ENCODE peak calls at places on chromosomes 5 and 9, in ten cellular contexts. M is right cardiac atrium; Y is stimulated activated CD4-positive, alpha-beta T cell treated with anti-CD3 and anti-CD28 coated beads, Interleukin-1b, Interleukin-23, amount 100 ng/mL, for 4 hours; A is SJCRH30; O is omental fat pad; V is NCI-H510A; X is NCI-H345; H is germinal center; J is effector memory CD4-positive, alpha-beta T cell; T is NCI-H187 treated with DMSO at 0.1 percent for 48 hours. K is an unnamed sample.

GRCh38 chr5:135468086-135468485 is 15.9 kb upstream of the TIFAB start:
- DNase-seq in T (no peak), A (no peak), X (no peak), J (no peak), H (no peak), M (no peak), O (no peak), Y (no peak), V (no peak), K (no peak)

GRCh38 chr5:68464424-68464823 is 248.9 kb downstream of the PIK3R1 start:
- DNase-seq in V (no peak), T (no peak), Y (peak), O (no peak), H (no peak), A (no peak), M (no peak), X (no peak), J (peak), K (peak)

GRCh38 chr9:107190936-107191290 is 92.2 kb upstream of the RAD23B start:
- DNase-seq in V (no peak), O (no peak), H (no peak), X (no peak), J (no peak), M (no peak), A (no peak), Y (no peak), T (no peak), K (no peak)

GRCh38 chr9:92289708-92290390 is 3.6 kb downstream of the IARS1 start:
- DNase-seq in T (no peak), O (no peak), J (no peak), M (no peak), V (no peak), X (no peak), A (no peak), Y (no peak), H (no peak), K (no peak)

GRCh38 chr9:131799177-131799823 is 59.4 kb upstream of the RAPGEF1 start:
- DNase-seq in A (peak), H (peak), O (no peak), V (no peak), Y (peak), X (no peak), J (no peak), M (peak), T (no peak), K (peak)

GRCh38 chr5:118963169-118963568 is 25.2 kb downstream of the DTWD2 start:
- DNase-seq in V (no peak), Y (no peak), A (no peak), J (no peak), O (no peak), M (no peak), H (no peak), X (no peak), T (no peak), K (no peak)

GRCh38 chr5:16921246-16921645 is 14.8 kb downstream of the MYO10 start:
- DNase-seq in T (no peak), V (no peak), J (no peak), M (no peak), Y (no peak), O (no peak), X (no peak), H (no peak), A (no peak), K (no peak)

GRCh38 chr5:73637565-73637964 is 11.6 kb downstream of the ARHGEF28 start:
- DNase-seq in M (no peak), J (no peak), V (no peak), O (no peak), H (no peak), Y (no peak), A (no peak), T (no peak), X (no peak), K (no peak)

GRCh38 chr9:81902601-81903000 is 25.6 kb upstream of the SPATA31D4 start:
- DNase-seq in T (no peak), O (no peak), V (no peak), A (peak), J (no peak), Y (no peak), X (no peak), H (no peak), M (no peak), K (no peak)

GRCh38 chr5:88885043-88885442 is 2.1 kb upstream of the MEF2C start:
- DNase-seq in O (no peak), T (no peak), X (no peak), M (no peak), A (no peak), V (no peak), Y (no peak), H (no peak), J (no peak), K (no peak)

GRCh38 chr5:135126688-135127603 is 92.9 kb upstream of the PITX1 start:
- DNase-seq in V (no peak), M (no peak), T (no peak), J (no peak), X (no peak), O (no peak), Y (no peak), A (no peak), H (no peak), K (no peak)

GRCh38 chr5:154540600-154540999 is 62.6 kb upstream of the HAND1 start:
- DNase-seq in J (no peak), V (no peak), A (no peak), X (no peak), M (no peak), O (no peak), T (no peak), H (no peak), Y (no peak), K (no peak)

GRCh38 chr5:103037673-103038455 is 82.1 kb downstream of the GIN1 start:
- DNase-seq in T (no peak), M (no peak), Y (no peak), A (no peak), X (no peak), H (no peak), O (no peak), J (no peak), V (no peak), K (no peak)

GRCh38 chr5:100731768-100732167 is 171.3 kb downstream of the ST8SIA4 start:
- DNase-seq in Y (no peak), O (no peak), V (no peak), H (peak), M (no peak), A (peak), T (peak), X (no peak), J (no peak), K (no peak)

GRCh38 chr9:23851024-23851629 is 25.1 kb upstream of the ELAVL2 start:
- DNase-seq in A (peak), Y (no peak), M (no peak), T (no peak), V (no peak), H (no peak), O (no peak), X (peak), J (no peak), K (no peak)

GRCh38 chr5:96402500-96402899 is 30.5 kb downstream of the PCSK1 start:
- DNase-seq in T (peak), J (no peak), A (no peak), V (peak), H (no peak), Y (no peak), M (no peak), X (no peak), O (no peak), K (no peak)

GRCh38 chr5:75441560-75441959 is 69.9 kb downstream of the CERT1 start:
- DNase-seq in H (no peak), M (no peak), X (no peak), O (no peak), T (no peak), J (no peak), Y (no peak), A (no peak), V (no peak), K (no peak)

GRCh38 chr5:5046680-5047502 is 93.2 kb upstream of the ADAMTS16 start:
- DNase-seq in M (no peak), J (no peak), V (no peak), X (no peak), A (no peak), H (no peak), T (no peak), Y (no peak), O (no peak), K (no peak)

GRCh38 chr9:72349240-72349639 is 15.8 kb downstream of the ZFAND5 start:
- DNase-seq in X (no peak), A (no peak), J (no peak), M (no peak), V (no peak), H (no peak), O (no peak), T (no peak), Y (no peak), K (no peak)

GRCh38 chr9:133576591-133577462 is 32.4 kb downstream of the FAM163B start:
- DNase-seq in V (no peak), T (no peak), Y (no peak), H (no peak), J (no peak), M (peak), A (no peak), O (no peak), X (no peak), K (no peak)